ENCODE peak calls at places on chromosomes 7 and 10, in ten cellular contexts. S is GM06990; K is NCI-H1048; U is Calu3; P is Ammon's horn; L is T-helper 9 cell; N is posterior cingulate gyrus; O is activated CD4-positive, CD25-positive, alpha-beta regulatory T cell; Z is neural progenitor cell; X is psoas muscle. C is an unnamed sample.
A peak's percentile ranks its signal among the peaks of the same experiment; 100 is the strongest.

GRCh38 chr10:109966961-109967738 is 40.6 kb upstream of the ADD3 start:
- DNase-seq in S (no peak), K (no peak), U (peak; percentile 14), P (no peak), L (no peak), N (no peak), O (no peak), Z (no peak), X (no peak), C (no peak)

GRCh38 chr10:101060951-101061813 is 607 bp upstream of the KAZALD1 start:
- DNase-seq in S (peak; percentile 93), K (peak; percentile 77), U (peak; percentile 93), P (peak; percentile 92), L (peak; percentile 88), N (peak; percentile 86), O (peak; percentile 41), Z (peak; percentile 98), X (peak; percentile 97), C (peak; percentile 87)

GRCh38 chr10:125248489-125248888 is 88.1 kb upstream of the CTBP2 start:
- DNase-seq in S (no peak), K (no peak), U (no peak), P (no peak), L (no peak), N (no peak), O (no peak), Z (no peak), X (no peak), C (no peak)

GRCh38 chr7:5559586-5559985 is 136.0 kb upstream of the TNRC18 start:
- DNase-seq in S (no peak), K (no peak), U (no peak), P (no peak), L (no peak), N (no peak), O (no peak), Z (no peak), X (no peak), C (no peak)

GRCh38 chr10:95211606-95212279 is 17.7 kb downstream of the ACSM6 start:
- DNase-seq in S (no peak), K (no peak), U (no peak), P (no peak), L (no peak), N (no peak), O (no peak), Z (no peak), X (no peak), C (no peak)

GRCh38 chr10:44801383-44802327 is 109.5 kb upstream of the TMEM72 start:
- DNase-seq in S (no peak), K (no peak), U (peak; percentile 96), P (peak; percentile 32), L (no peak), N (peak; percentile 25), O (no peak), Z (no peak), X (peak; percentile 61), C (peak; percentile 14)

GRCh38 chr10:104650072-104650471 is 9.0 kb downstream of the SORCS3 start:
- DNase-seq in S (no peak), K (no peak), U (no peak), P (peak; percentile 67), L (no peak), N (no peak), O (no peak), Z (peak; percentile 33), X (no peak), C (no peak)

GRCh38 chr7:25759748-25760147 is 392.2 kb upstream of the NFE2L3 start:
- DNase-seq in S (no peak), K (no peak), U (no peak), P (no peak), L (no peak), N (no peak), O (no peak), Z (peak; percentile 42), X (no peak), C (no peak)

GRCh38 chr10:69994262-69994661 is 58.4 kb upstream of the MACROH2A2 start:
- DNase-seq in S (no peak), K (no peak), U (peak; percentile 65), P (peak; percentile 69), L (no peak), N (no peak), O (no peak), Z (peak; percentile 26), X (no peak), C (peak; percentile 49)

GRCh38 chr7:5393328-5393727 is 30.3 kb downstream of the TNRC18 start:
- DNase-seq in S (no peak), K (no peak), U (no peak), P (no peak), L (no peak), N (no peak), O (no peak), Z (no peak), X (no peak), C (no peak)

GRCh38 chr10:71888623-71889387 is 37.8 kb upstream of the PSAP start:
- DNase-seq in S (peak; percentile 94), K (no peak), U (peak; percentile 68), P (peak; percentile 84), L (no peak), N (peak; percentile 74), O (peak; percentile 39), Z (peak; percentile 71), X (peak; percentile 87), C (peak; percentile 79)

GRCh38 chr10:3068968-3069737 is 1.8 kb downstream of the PFKP start:
- DNase-seq in S (peak; percentile 49), K (no peak), U (peak; percentile 45), P (no peak), L (no peak), N (no peak), O (no peak), Z (peak; percentile 61), X (no peak), C (no peak)

GRCh38 chr10:121566755-121567154 is 31.5 kb downstream of the FGFR2 start:
- DNase-seq in S (no peak), K (no peak), U (no peak), P (peak; percentile 43), L (no peak), N (peak; percentile 35), O (no peak), Z (no peak), X (no peak), C (no peak)

GRCh38 chr7:105487559-105488218 is 34.4 kb downstream of the PUS7 start:
- DNase-seq in S (no peak), K (no peak), U (peak; percentile 2), P (peak; percentile 64), L (no peak), N (no peak), O (no peak), Z (peak; percentile 9), X (no peak), C (no peak)

GRCh38 chr7:143003393-143004051 is 23.4 kb downstream of the OR9A2 start:
- DNase-seq in S (peak; percentile 3), K (no peak), U (peak; percentile 15), P (peak; percentile 52), L (peak; percentile 10), N (no peak), O (peak; percentile 3), Z (peak; percentile 47), X (no peak), C (no peak)

GRCh38 chr10:97633921-97634320 is 621 bp upstream of the MORN4 start:
- DNase-seq in S (peak; percentile 28), K (no peak), U (peak; percentile 28), P (no peak), L (no peak), N (no peak), O (no peak), Z (peak; percentile 16), X (no peak), C (no peak)

GRCh38 chr7:12370249-12370648 is 33.4 kb downstream of the VWDE start:
- DNase-seq in S (no peak), K (no peak), U (no peak), P (no peak), L (no peak), N (no peak), O (no peak), Z (no peak), X (no peak), C (no peak)

GRCh38 chr10:92267343-92267742 is 23.5 kb downstream of the CPEB3 start:
- DNase-seq in S (no peak), K (no peak), U (no peak), P (no peak), L (no peak), N (no peak), O (no peak), Z (no peak), X (no peak), C (no peak)

GRCh38 chr10:119643306-119644214 is 7.6 kb upstream of the BAG3 start:
- DNase-seq in S (no peak), K (no peak), U (no peak), P (no peak), L (no peak), N (no peak), O (no peak), Z (no peak), X (no peak), C (no peak)

GRCh38 chr10:119651514-119652327 is 541 bp downstream of the BAG3 start:
- DNase-seq in S (no peak), K (no peak), U (peak; percentile 3), P (no peak), L (peak; percentile 27), N (no peak), O (peak; percentile 14), Z (peak; percentile 66), X (peak; percentile 49), C (peak; percentile 18)

GRCh38 chr10:97479939-97480338 is 18.3 kb downstream of the MMS19 start:
- DNase-seq in S (no peak), K (peak; percentile 94), U (no peak), P (no peak), L (no peak), N (no peak), O (no peak), Z (peak; percentile 84), X (no peak), C (no peak)

GRCh38 chr7:158355456-158356065 is 232.1 kb downstream of the PTPRN2 start:
- DNase-seq in S (no peak), K (no peak), U (no peak), P (no peak), L (no peak), N (no peak), O (no peak), Z (peak; percentile 51), X (no peak), C (no peak)

GRCh38 chr10:132419631-132420468 is 22.9 kb downstream of the PWWP2B start:
- DNase-seq in S (no peak), K (no peak), U (no peak), P (no peak), L (no peak), N (no peak), O (no peak), Z (no peak), X (no peak), C (no peak)

GRCh38 chr10:46531737-46532136 is 24.7 kb downstream of the GPRIN2 start:
- DNase-seq in S (no peak), K (no peak), U (no peak), P (no peak), L (no peak), N (no peak), O (no peak), Z (no peak), X (no peak), C (no peak)

GRCh38 chr10:29132821-29133156 is 156.1 kb upstream of the LYZL1 start:
- DNase-seq in S (no peak), K (no peak), U (no peak), P (no peak), L (no peak), N (no peak), O (no peak), Z (no peak), X (no peak), C (no peak)

GRCh38 chr10:132397036-132397541 is at the start of gene PWWP2B:
- DNase-seq in S (peak; percentile 43), K (no peak), U (peak; percentile 43), P (no peak), L (peak; percentile 64), N (no peak), O (peak; percentile 44), Z (peak; percentile 70), X (peak; percentile 69), C (no peak)

GRCh38 chr7:155229548-155230168 is 68.0 kb upstream of the INSIG1 start:
- DNase-seq in S (no peak), K (no peak), U (no peak), P (no peak), L (no peak), N (no peak), O (no peak), Z (no peak), X (no peak), C (no peak)

GRCh38 chr10:125641398-125641797 is 41.6 kb downstream of the TEX36 start:
- DNase-seq in S (no peak), K (no peak), U (no peak), P (no peak), L (no peak), N (no peak), O (no peak), Z (no peak), X (no peak), C (no peak)